ENCODE peak calls at places on chromosomes 13 and 19, in six cellular contexts. Q, R, L, J, W and Z are unnamed samples.

GRCh38 chr13:33940898-33941297 is 122.9 kb downstream of the RFC3 start:
- DNase-seq in Q (no peak), R (no peak), L (no peak), J (no peak), W (peak), Z (no peak)

GRCh38 chr19:39097721-39098120 is 13.6 kb downstream of the ACP7 start:
- DNase-seq in Q (no peak), R (no peak), L (no peak), J (no peak), W (no peak), Z (no peak)

GRCh38 chr19:34475026-34475974 is 6.3 kb upstream of the WTIP start:
- DNase-seq in Q (no peak), R (no peak), L (no peak), J (no peak), W (peak), Z (no peak)

GRCh38 chr13:23461544-23461943 is 28.0 kb upstream of the SACS start:
- DNase-seq in Q (no peak), R (no peak), L (no peak), J (no peak), W (no peak), Z (no peak)

GRCh38 chr13:88800505-88800904 is 1129.3 kb downstream of the SLITRK5 start:
- DNase-seq in Q (no peak), R (no peak), L (no peak), J (no peak), W (no peak), Z (no peak)

GRCh38 chr19:43802216-43802951 is at the start of gene LYPD5:
- DNase-seq in Q (no peak), R (no peak), L (no peak), J (no peak), W (no peak), Z (no peak)

GRCh38 chr19:13038306-13039210 is 43.3 kb downstream of the NFIX start:
- DNase-seq in Q (no peak), R (no peak), L (no peak), J (no peak), W (no peak), Z (no peak)

GRCh38 chr19:7729211-7729610 is 2.7 kb downstream of the CLEC4G start:
- DNase-seq in Q (no peak), R (no peak), L (no peak), J (no peak), W (no peak), Z (no peak)

GRCh38 chr13:20969182-20969581 is 66.6 kb upstream of the XPO4 start:
- DNase-seq in Q (no peak), R (no peak), L (no peak), J (no peak), W (peak), Z (no peak)

GRCh38 chr19:16051254-16052025 is 24.9 kb upstream of the TPM4 start:
- DNase-seq in Q (peak), R (no peak), L (no peak), J (no peak), W (peak), Z (no peak)

GRCh38 chr19:35030257-35031071 is at the start of gene SCN1B:
- DNase-seq in Q (peak), R (peak), L (no peak), J (peak), W (peak), Z (no peak)

GRCh38 chr13:102993348-102993747 is 72.9 kb downstream of the SLC10A2 start:
- DNase-seq in Q (no peak), R (no peak), L (no peak), J (no peak), W (no peak), Z (no peak)

GRCh38 chr19:23351806-23352205 is 43.5 kb downstream of the ZNF91 start:
- DNase-seq in Q (no peak), R (no peak), L (no peak), J (no peak), W (no peak), Z (no peak)

GRCh38 chr13:98358933-98359332 is 181.9 kb upstream of the RNF113B start:
- DNase-seq in Q (no peak), R (no peak), L (no peak), J (no peak), W (no peak), Z (no peak)

GRCh38 chr19:49749771-49750170 is 13.3 kb downstream of the TSKS start:
- DNase-seq in Q (no peak), R (no peak), L (no peak), J (no peak), W (no peak), Z (no peak)

GRCh38 chr13:51849145-51850101 is 4.4 kb upstream of the TMEM272 start:
- DNase-seq in Q (peak), R (no peak), L (peak), J (no peak), W (peak), Z (no peak)

GRCh38 chr19:17766543-17767131 is 15.4 kb downstream of the FCHO1 start:
- DNase-seq in Q (no peak), R (peak), L (peak), J (peak), W (peak), Z (peak)

GRCh38 chr19:7792286-7792685 is 29.2 kb downstream of the CLEC4M start:
- DNase-seq in Q (no peak), R (no peak), L (no peak), J (no peak), W (no peak), Z (no peak)

GRCh38 chr19:19372656-19373416 is 32.6 kb upstream of the GATAD2A start:
- DNase-seq in Q (peak), R (peak), L (no peak), J (peak), W (peak), Z (no peak)

GRCh38 chr19:7942981-7943443 is 454 bp downstream of the TIMM44 start:
- DNase-seq in Q (no peak), R (no peak), L (peak), J (no peak), W (no peak), Z (no peak)

GRCh38 chr13:33918199-33918932 is 100.4 kb downstream of the RFC3 start:
- DNase-seq in Q (no peak), R (no peak), L (no peak), J (no peak), W (peak), Z (peak)

GRCh38 chr19:1612114-1613086 is 7.1 kb upstream of the UQCR11 start:
- DNase-seq in Q (no peak), R (no peak), L (no peak), J (no peak), W (no peak), Z (no peak)